ENCODE peak calls at places on chromosomes 4 and X, in eight cellular contexts. K, G, L, W, X, U, C and Q are unnamed samples.

GRCh38 chrX:46611658-46612362 is 38.2 kb downstream of the CHST7 start:
- DNase-seq in C (no peak), G (no peak), K (no peak), U (no peak), L (no peak), X (no peak), W (no peak), Q (no peak)

GRCh38 chr4:76488905-76489798 is 54.1 kb downstream of the SHROOM3 start:
- DNase-seq in K (no peak), G (no peak), X (no peak), L (no peak), U (no peak), W (peak), C (peak), Q (no peak)

GRCh38 chrX:41921492-41922124 is 1.7 kb downstream of the CASK start:
- DNase-seq in K (no peak), U (no peak), L (no peak), X (no peak), C (peak), W (peak), G (no peak), Q (no peak)

GRCh38 chr4:95167809-95168208 is 381.0 kb downstream of the UNC5C start:
- DNase-seq in K (no peak), W (no peak), G (no peak), U (no peak), C (no peak), X (no peak), L (no peak), Q (no peak)

GRCh38 chr4:126658391-126658790 is 974.4 kb upstream of the INTU start:
- DNase-seq in X (no peak), W (no peak), C (no peak), L (no peak), U (no peak), K (no peak), G (no peak), Q (no peak)

GRCh38 chr4:4666187-4666586 is 124.3 kb upstream of the STX18 start:
- DNase-seq in W (no peak), G (peak), U (no peak), L (no peak), C (no peak), X (no peak), K (no peak), Q (no peak)

GRCh38 chr4:177001271-177002175 is 208.8 kb upstream of the VEGFC start:
- DNase-seq in L (no peak), W (peak), U (no peak), X (no peak), K (no peak), C (peak), G (no peak), Q (no peak)

GRCh38 chr4:140253556-140254027 is 99.6 kb upstream of the MAML3 start:
- DNase-seq in W (no peak), U (no peak), K (no peak), L (no peak), C (no peak), G (no peak), X (no peak), Q (no peak)

GRCh38 chr4:95165926-95166524 is 382.7 kb downstream of the UNC5C start:
- DNase-seq in L (peak), K (peak), C (peak), W (peak), X (peak), G (no peak), U (no peak), Q (peak)

GRCh38 chr4:142402925-142403324 is 443.2 kb downstream of the INPP4B start:
- DNase-seq in K (no peak), G (no peak), L (no peak), X (no peak), C (peak), W (no peak), U (no peak), Q (no peak)

GRCh38 chr4:101981756-101982155 is 191.2 kb downstream of the BANK1 start:
- DNase-seq in X (peak), C (no peak), L (no peak), U (no peak), K (no peak), W (no peak), G (no peak), Q (no peak)

GRCh38 chrX:79270401-79270800 is 96.7 kb downstream of the ITM2A start:
- DNase-seq in W (peak), U (no peak), L (peak), C (no peak), G (no peak), K (no peak), X (peak), Q (no peak)

GRCh38 chr4:97866821-97867556 is 276.3 kb downstream of the STPG2 start:
- DNase-seq in L (no peak), U (no peak), K (peak), G (no peak), X (no peak), W (no peak), C (no peak), Q (no peak)

GRCh38 chr4:184417802-184418511 is 56.4 kb downstream of the IRF2 start:
- DNase-seq in C (peak), G (no peak), X (no peak), L (no peak), U (no peak), W (peak), K (no peak), Q (no peak)

GRCh38 chr4:186689476-186689875 is 34.2 kb downstream of the FAT1 start:
- DNase-seq in X (no peak), W (no peak), U (no peak), K (no peak), G (no peak), L (no peak), C (no peak), Q (no peak)

GRCh38 chr4:48722509-48723446 is 57.3 kb downstream of the FRYL start:
- DNase-seq in K (no peak), X (no peak), G (no peak), U (no peak), L (no peak), W (peak), C (peak), Q (no peak)

GRCh38 chr4:12041828-12042227 is 613.1 kb upstream of the HS3ST1 start:
- DNase-seq in G (no peak), X (peak), K (no peak), W (no peak), U (no peak), C (no peak), L (no peak), Q (no peak)

GRCh38 chr4:110309686-110310085 is 111.3 kb upstream of the ELOVL6 start:
- DNase-seq in G (no peak), C (peak), K (no peak), U (no peak), X (no peak), L (no peak), W (peak), Q (no peak)

GRCh38 chrX:48573690-48574269 is 504 bp upstream of the RBM3 start:
- DNase-seq in K (peak), W (peak), L (no peak), X (no peak), C (no peak), U (no peak), G (no peak), Q (no peak)

GRCh38 chr4:142043509-142043908 is 407.1 kb downstream of the IL15 start:
- DNase-seq in W (no peak), G (no peak), X (no peak), L (no peak), U (no peak), K (no peak), C (peak), Q (no peak)

GRCh38 chr4:123619326-123619725 is 222.7 kb downstream of the SPRY1 start:
- DNase-seq in L (no peak), C (no peak), U (no peak), X (no peak), G (no peak), W (no peak), K (no peak), Q (no peak)

GRCh38 chr4:2754848-2755820 is 1.0 kb downstream of the TNIP2 start:
- DNase-seq in U (no peak), G (no peak), L (no peak), X (no peak), C (no peak), W (no peak), K (peak), Q (no peak)

GRCh38 chr4:150379454-150379853 is 202.5 kb upstream of the MAB21L2 start:
- DNase-seq in U (no peak), W (peak), K (no peak), L (no peak), C (peak), G (no peak), X (no peak), Q (no peak)

GRCh38 chrX:134636859-134637258 is 21.4 kb downstream of the PLAC1 start:
- DNase-seq in U (no peak), K (no peak), C (peak), L (no peak), G (no peak), W (no peak), X (no peak), Q (no peak)

GRCh38 chrX:47573334-47574095 is 8.7 kb upstream of the TIMP1 start:
- DNase-seq in W (no peak), G (no peak), L (peak), X (peak), U (no peak), C (peak), K (no peak), Q (no peak)

GRCh38 chr4:107034982-107035710 is 967 bp downstream of the DKK2 start:
- DNase-seq in W (peak), U (no peak), X (peak), K (peak), C (peak), G (no peak), L (peak), Q (peak)

GRCh38 chrX:39519213-39519544 is 578.6 kb downstream of the BCOR start:
- DNase-seq in C (no peak), L (no peak), K (peak), X (no peak), G (no peak), U (no peak), W (peak), Q (no peak)

GRCh38 chrX:1491851-1492349 is 39.2 kb upstream of the ASMTL start:
- DNase-seq in L (no peak), U (no peak), G (no peak), X (peak), K (no peak), W (peak), C (no peak), Q (peak)

GRCh38 chr4:42616576-42616975 is 40.3 kb downstream of the ATP8A1 start:
- DNase-seq in G (no peak), U (no peak), X (no peak), C (no peak), L (no peak), W (no peak), K (no peak), Q (no peak)

GRCh38 chrX:20294957-20295356 is 28.2 kb upstream of the RPS6KA3 start:
- DNase-seq in L (no peak), G (no peak), W (no peak), C (no peak), X (no peak), K (no peak), U (no peak), Q (no peak)

GRCh38 chrX:134688181-134688580 is 29.9 kb upstream of the PLAC1 start:
- DNase-seq in K (no peak), U (no peak), C (no peak), L (no peak), X (no peak), G (no peak), W (no peak), Q (no peak)

GRCh38 chrX:78555401-78555980 is 103.6 kb downstream of the RTL3 start:
- DNase-seq in K (no peak), X (no peak), W (peak), U (no peak), C (no peak), G (no peak), L (no peak), Q (no peak)

GRCh38 chr4:24857996-24858395 is 54.8 kb downstream of the CCDC149 start:
- DNase-seq in C (peak), G (no peak), X (no peak), W (peak), U (no peak), K (no peak), L (no peak), Q (no peak)

GRCh38 chrX:31098081-31098480 is 26.2 kb upstream of the FTHL17 start:
- DNase-seq in L (no peak), W (no peak), U (no peak), X (no peak), C (no peak), G (no peak), K (no peak), Q (no peak)

GRCh38 chr4:110636677-110637407 is 14.0 kb upstream of the PITX2 start:
- DNase-seq in K (no peak), U (peak), W (no peak), X (peak), L (peak), G (no peak), C (peak), Q (no peak)

DNA sequence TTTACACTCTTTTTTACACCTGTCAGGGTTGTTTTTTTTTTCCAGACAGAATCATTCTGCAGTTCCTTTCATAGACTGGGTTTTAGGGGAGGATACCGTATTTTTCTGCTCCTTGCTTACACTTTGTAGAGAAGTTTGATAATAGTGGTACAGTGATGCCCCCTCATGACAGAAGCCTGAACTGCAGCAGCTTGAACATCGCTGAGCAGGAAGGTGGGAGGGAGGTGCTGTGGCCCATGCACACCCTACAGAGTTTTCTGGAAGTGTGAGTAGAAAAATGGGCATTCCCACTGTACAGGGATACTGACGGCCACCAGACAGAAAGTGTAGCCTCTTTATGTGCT is 54.5 kb downstream of the RAB40A start:
- DNase-seq in U (no peak), W (peak), G (peak), X (peak), C (peak), K (peak), L (peak), Q (peak)
- TF ChIP-seq CTCF in U (peak), W (peak), G (peak), X (peak), C (peak), K (peak), L (peak), Q (peak)

GRCh38 chr4:39587881-39588280 is 50.8 kb downstream of the SMIM14 start:
- DNase-seq in G (no peak), L (no peak), W (peak), K (no peak), C (peak), U (no peak), X (no peak), Q (no peak)

GRCh38 chr4:39591290-39591689 is 47.4 kb downstream of the SMIM14 start:
- DNase-seq in C (peak), U (no peak), W (peak), G (no peak), X (no peak), K (peak), L (no peak), Q (no peak)
- TF ChIP-seq CTCF in C (peak), U (no peak), W (no peak), G (no peak), X (no peak), K (no peak), L (no peak), Q (no peak)

GRCh38 chr4:37243722-37244582 is 591 bp upstream of the NWD2 start:
- DNase-seq in X (peak), C (no peak), W (no peak), K (no peak), G (no peak), U (no peak), L (peak), Q (peak)
- TF ChIP-seq CTCF in X (peak), C (no peak), W (no peak), K (no peak), G (peak), U (no peak), L (peak), Q (peak)

GRCh38 chr4:147479376-147479775 is 1.5 kb upstream of the EDNRA start:
- DNase-seq in K (no peak), X (no peak), W (peak), G (no peak), U (no peak), L (no peak), C (no peak), Q (no peak)
- TF ChIP-seq CTCF in K (no peak), X (no peak), W (no peak), G (no peak), U (no peak), L (no peak), C (no peak), Q (no peak)

GRCh38 chr4:73615613-73616012 is 4.6 kb downstream of the RASSF6 start:
- DNase-seq in W (peak), C (no peak), K (no peak), L (no peak), U (no peak), X (no peak), G (no peak), Q (no peak)

GRCh38 chr4:73621357-73621756 is 1.1 kb upstream of the RASSF6 start:
- DNase-seq in K (no peak), W (no peak), C (no peak), U (no peak), G (no peak), L (no peak), X (no peak), Q (no peak)

GRCh38 chr4:73619351-73619750 is 885 bp downstream of the RASSF6 start:
- DNase-seq in U (no peak), C (no peak), G (no peak), W (no peak), K (no peak), X (no peak), L (no peak), Q (no peak)

GRCh38 chr4:73617256-73617655 is 3.0 kb downstream of the RASSF6 start:
- DNase-seq in W (no peak), U (no peak), L (no peak), X (no peak), K (no peak), C (no peak), G (no peak), Q (no peak)

DNA sequence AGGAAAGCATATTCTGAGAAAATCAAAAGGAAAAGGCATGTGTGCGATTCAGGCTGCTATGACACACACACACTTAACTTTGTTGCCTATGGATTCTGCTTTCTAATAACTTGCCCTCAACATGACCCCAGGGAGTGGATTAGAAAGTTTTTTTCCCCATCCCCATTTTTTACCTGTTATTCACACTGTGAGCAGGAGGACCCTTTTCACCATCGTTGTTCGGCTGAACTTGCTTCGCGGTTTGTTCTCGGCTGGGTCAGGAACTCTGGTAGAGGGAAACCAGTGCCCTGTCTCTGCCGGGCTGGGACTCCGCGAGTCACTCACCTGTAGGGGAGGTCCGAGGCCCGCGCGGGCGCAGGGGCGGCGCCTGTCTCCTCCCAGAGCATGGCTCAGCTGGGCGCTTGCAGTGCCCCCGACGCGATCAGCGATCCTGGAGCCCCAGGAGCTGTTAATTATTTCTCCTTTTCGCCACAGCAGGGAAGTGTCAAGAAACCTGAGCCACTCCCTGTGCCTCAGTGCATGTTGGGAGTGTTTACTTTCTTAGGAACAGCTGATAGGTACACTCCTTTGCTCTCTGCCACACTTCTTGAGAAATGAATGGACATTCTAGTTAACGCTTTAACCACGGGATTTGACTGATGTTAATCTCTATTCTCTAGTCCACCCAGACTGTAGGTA is at the start of gene RASSF6:
- DNase-seq in G (no peak), X (peak), U (no peak), L (peak), C (no peak), W (peak), K (peak), Q (no peak)
- TF ChIP-seq CTCF in G (no peak), X (no peak), U (no peak), L (no peak), C (no peak), W (no peak), K (no peak), Q (no peak)

GRCh38 chrX:49840679-49841078 is 11.6 kb downstream of the PAGE4 start:
- DNase-seq in W (peak), K (peak), U (peak), C (peak), L (peak), X (peak), G (no peak), Q (peak)
- TF ChIP-seq CTCF in W (peak), K (peak), U (peak), C (peak), L (peak), X (peak), G (peak), Q (peak)

GRCh38 chr4:74536557-74536956 is 91.6 kb downstream of the AREG start:
- DNase-seq in C (no peak), G (no peak), L (no peak), K (no peak), W (peak), X (no peak), U (no peak), Q (no peak)
- TF ChIP-seq CTCF in C (peak), G (peak), L (peak), K (no peak), W (peak), X (no peak), U (peak), Q (peak)